ENCODE peak calls at places on chromosomes 2 and 18, in six cellular contexts. C, N, O, B, V and H are unnamed samples. For H3K9me3, the result is how much of the 10 kb centered on the place peaks cover.

GRCh38 chr2:202249521-202249850 is 11.1 kb upstream of the SUMO1 start:
- DNase-seq in C (no peak), N (no peak), O (no peak), B (peak), V (peak), H (no peak)

GRCh38 chr18:76619342-76620315 is 124.6 kb upstream of the ZNF516 start:
- DNase-seq in C (peak), N (no peak), O (no peak), B (no peak), V (peak), H (no peak)

GRCh38 chr18:63878982-63879381 is 8.5 kb upstream of the SERPINB2 start:
- DNase-seq in C (no peak), N (no peak), O (no peak), B (no peak), V (no peak), H (no peak)

GRCh38 chr2:3789246-3789645 is 85.9 kb downstream of the DCDC2C start:
- DNase-seq in C (no peak), N (no peak), O (no peak), B (no peak), V (no peak), H (no peak)

GRCh38 chr2:70371753-70372152 is 69.9 kb upstream of the FAM136A start:
- DNase-seq in C (no peak), N (no peak), O (no peak), B (peak), V (peak), H (no peak)

GRCh38 chr2:236121546-236121945 is 46.6 kb downstream of the GBX2 start:
- DNase-seq in C (no peak), N (no peak), O (peak), B (no peak), V (no peak), H (no peak)

GRCh38 chr18:23612434-23613090 is 26.3 kb upstream of the NPC1 start:
- DNase-seq in C (no peak), N (no peak), O (no peak), B (no peak), V (no peak), H (no peak)

GRCh38 chr2:68943581-68944568 is 8.8 kb downstream of the GKN2 start:
- DNase-seq in C (peak), N (peak), O (peak), B (peak), V (peak), H (peak)

GRCh38 chr18:6054443-6054842 is 159.1 kb upstream of the TMEM200C start:
- DNase-seq in C (no peak), N (no peak), O (no peak), B (no peak), V (no peak), H (no peak)

GRCh38 chr2:178455947-178456346 is 4.8 kb downstream of the PJVK start:
- DNase-seq in C (no peak), N (no peak), O (no peak), B (no peak), V (peak), H (no peak)

GRCh38 chr18:9839806-9840205 is 46.0 kb upstream of the TXNDC2 start:
- DNase-seq in C (peak), N (no peak), O (no peak), B (no peak), V (no peak), H (no peak)

GRCh38 chr2:72037322-72037721 is 110.3 kb downstream of the CYP26B1 start:
- DNase-seq in C (no peak), N (no peak), O (no peak), B (no peak), V (peak), H (no peak)

GRCh38 chr2:204664708-204665121 is 119.4 kb downstream of the PARD3B start:
- DNase-seq in C (no peak), N (no peak), O (peak), B (peak), V (peak), H (no peak)

GRCh38 chr18:45686892-45687611 is 36.9 kb upstream of the SLC14A1 start:
- DNase-seq in C (no peak), N (peak), O (no peak), B (no peak), V (no peak), H (no peak)

GRCh38 chr18:377088-377487 is 109.2 kb upstream of the THOC1 start:
- DNase-seq in C (no peak), N (no peak), O (no peak), B (no peak), V (no peak), H (no peak)

GRCh38 chr2:182672471-182673165 is 43.4 kb upstream of the DNAJC10 start:
- DNase-seq in C (no peak), N (no peak), O (no peak), B (peak), V (peak), H (no peak)

GRCh38 chr2:235255716-235256115 is 238.1 kb upstream of the AGAP1 start:
- DNase-seq in C (no peak), N (no peak), O (no peak), B (no peak), V (no peak), H (no peak)

GRCh38 chr2:231094671-231095346 is 30.0 kb downstream of the HTR2B start:
- DNase-seq in C (no peak), N (no peak), O (no peak), B (no peak), V (no peak), H (no peak)

GRCh38 chr2:200761168-200761715 is 50.5 kb upstream of the BZW1 start:
- DNase-seq in C (no peak), N (no peak), O (no peak), B (peak), V (peak), H (no peak)

GRCh38 chr18:69469444-69469919 is 68.8 kb downstream of the DOK6 start:
- DNase-seq in C (peak), N (peak), O (no peak), B (no peak), V (no peak), H (no peak)

GRCh38 chr2:143121079-143121478 is 8.1 kb upstream of the ARHGAP15 start:
- DNase-seq in C (no peak), N (peak), O (no peak), B (no peak), V (no peak), H (peak)

GRCh38 chr2:111995148-111995547 is 59.9 kb upstream of the TMEM87B start:
- DNase-seq in C (no peak), N (no peak), O (peak), B (no peak), V (no peak), H (no peak)

GRCh38 chr2:197179744-197180498 is 130.7 kb downstream of the ANKRD44 start:
- DNase-seq in C (no peak), N (no peak), O (no peak), B (peak), V (peak), H (no peak)

GRCh38 chr2:70710276-70710675 is 57.7 kb downstream of the ADD2 start:
- DNase-seq in C (no peak), N (no peak), O (no peak), B (no peak), V (peak), H (no peak)

GRCh38 chr2:134365356-134365755 is 111.5 kb downstream of the MGAT5 start:
- DNase-seq in C (peak), N (peak), O (no peak), B (no peak), V (no peak), H (peak)

GRCh38 chr2:231398585-231398984 is 3.1 kb downstream of the B3GNT7 start:
- DNase-seq in C (no peak), N (no peak), O (no peak), B (no peak), V (no peak), H (no peak)

GRCh38 chr2:41194235-41194634 is 742.3 kb upstream of the SLC8A1 start:
- DNase-seq in C (no peak), N (no peak), O (peak), B (peak), V (peak), H (no peak)

GRCh38 chr2:196607073-196607472 is 32.4 kb upstream of the CCDC150 start:
- DNase-seq in C (no peak), N (no peak), O (no peak), B (peak), V (no peak), H (no peak)

GRCh38 chr2:120820885-120821279 is 85.2 kb downstream of the GLI2 start:
- DNase-seq in C (no peak), N (no peak), O (no peak), B (no peak), V (peak), H (no peak)

GRCh38 chr2:29201979-29202378 is 86.8 kb downstream of the CLIP4 start:
- DNase-seq in C (peak), N (no peak), O (no peak), B (no peak), V (no peak), H (no peak)

GRCh38 chr2:67997528-67998267 is 65.1 kb downstream of the C1D start:
- DNase-seq in C (no peak), N (no peak), O (no peak), B (peak), V (peak), H (no peak)

GRCh38 chr2:95333888-95334338 is 36.8 kb downstream of the KCNIP3 start:
- DNase-seq in C (no peak), N (peak), O (no peak), B (no peak), V (peak), H (no peak)

GRCh38 chr2:232415736-232416520 is 9.3 kb downstream of the ALPG start:
- DNase-seq in C (no peak), N (peak), O (no peak), B (no peak), V (no peak), H (no peak)

GRCh38 chr18:52903858-52904257 is 563.9 kb downstream of the DCC start:
- DNase-seq in C (peak), N (peak), O (peak), B (no peak), V (no peak), H (peak)

GRCh38 chr2:127586746-127587295 is 51.3 kb downstream of the MYO7B start:
- DNase-seq in C (no peak), N (no peak), O (no peak), B (no peak), V (no peak), H (no peak)

GRCh38 chr2:217919781-217920351 is 82.9 kb downstream of the TNS1 start:
- DNase-seq in C (no peak), N (no peak), O (no peak), B (peak), V (peak), H (no peak)

GRCh38 chr2:43218550-43219382 is 7.6 kb downstream of the ZFP36L2 start:
- DNase-seq in C (no peak), N (peak), O (peak), B (peak), V (no peak), H (peak)

DNA sequence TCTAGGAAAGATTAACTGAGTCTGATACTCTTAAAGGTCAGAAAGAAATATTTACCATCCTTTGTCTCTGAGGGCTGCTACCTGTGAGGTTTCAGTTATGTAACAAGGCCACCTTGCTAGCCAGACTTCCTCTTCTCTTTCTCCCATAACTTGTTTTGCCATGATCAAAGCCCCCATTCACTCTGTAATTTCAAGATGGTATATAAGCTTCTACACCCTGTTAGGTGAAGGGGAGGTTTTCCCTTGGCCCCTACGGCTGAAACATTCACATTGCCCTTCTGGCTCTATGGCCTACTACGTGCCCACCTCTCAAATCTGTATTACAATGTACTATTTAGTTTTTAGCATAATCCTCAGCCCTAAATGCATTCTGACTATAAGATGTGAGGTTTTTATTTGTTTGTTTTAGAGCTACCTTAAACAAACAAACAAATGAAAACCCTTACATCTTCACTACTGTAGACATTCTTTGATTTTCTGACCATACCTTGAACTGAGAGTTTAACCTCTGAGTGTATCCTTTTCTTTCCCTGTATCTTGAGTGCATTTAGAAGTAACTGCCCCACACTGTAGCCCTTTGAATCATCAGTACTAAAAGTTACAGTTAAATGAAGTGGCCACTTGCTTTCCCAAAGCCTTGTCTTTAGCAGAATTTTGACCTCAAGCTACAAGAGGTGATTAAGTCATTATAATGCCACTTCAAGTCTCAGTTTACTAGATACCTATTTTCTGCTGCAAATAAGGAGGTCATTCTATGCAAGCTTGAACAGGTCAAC is 332.2 kb downstream of the SOCS6 start:
- DNase-seq in C (no peak), N (no peak), O (no peak), B (no peak), V (no peak), H (no peak)
- H3K9me3 ChIP-seq in C (under half), N (under half), O (under half), B (under half), V (under half), H (under half)

DNA sequence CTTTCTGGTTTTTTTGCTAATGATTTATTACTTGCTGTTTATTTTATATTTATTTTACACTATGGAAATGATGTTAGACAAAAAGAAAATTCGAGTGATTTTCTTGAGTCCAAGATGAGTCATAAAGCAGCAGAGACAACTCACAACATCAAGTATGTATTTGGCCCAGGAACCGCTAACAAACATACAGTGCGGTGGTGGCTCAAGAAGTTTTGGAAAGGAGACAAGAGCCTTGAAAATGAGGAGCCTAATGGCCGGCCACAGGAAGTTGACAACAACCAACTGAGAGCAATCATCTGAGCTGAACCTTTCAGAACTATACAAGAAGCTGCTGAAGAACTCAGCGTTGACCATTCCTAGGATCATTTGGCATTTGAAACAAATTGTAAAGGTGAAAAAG is 594.1 kb downstream of the SATB2 start:
- DNase-seq in C (no peak), N (no peak), O (no peak), B (no peak), V (peak), H (no peak)
- H2AFZ ChIP-seq in C (no peak), N (no peak), O (no peak), B (no peak), V (no peak), H (peak)

DNA sequence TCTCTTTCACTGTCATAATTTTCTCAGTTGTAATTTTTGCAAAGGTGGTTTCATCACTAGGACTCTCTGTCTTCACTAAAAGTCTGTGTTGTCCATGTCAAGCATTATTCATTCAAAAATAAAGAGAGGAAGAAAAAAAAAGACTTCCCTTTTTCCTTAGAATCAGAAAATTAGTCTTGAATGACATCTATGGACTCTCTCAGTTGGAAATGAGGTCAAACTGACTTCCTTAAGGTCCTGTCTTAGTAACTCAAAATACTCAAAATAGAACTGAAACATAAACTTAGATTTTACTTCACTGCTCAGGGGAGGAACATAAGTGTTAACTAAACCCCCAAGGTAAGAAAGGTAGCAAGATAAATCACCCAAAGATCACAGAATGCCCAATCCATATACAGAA is 2.2 kb upstream of the ZNF407 start:
- DNase-seq in C (no peak), N (no peak), O (no peak), B (no peak), V (no peak), H (no peak)
- H3K4me3 ChIP-seq in C (peak), N (peak), O (peak), B (no peak), V (no peak), H (peak)

GRCh38 chr2:190535586-190535985 is 1.1 kb upstream of the NEMP2 start:
- DNase-seq in C (no peak), N (no peak), O (no peak), B (no peak), V (no peak), H (peak)

GRCh38 chr2:190540048-190540447 is 5.5 kb upstream of the NEMP2 start:
- DNase-seq in C (no peak), N (no peak), O (no peak), B (no peak), V (no peak), H (peak)

GRCh38 chr2:190535119-190535439 is 557 bp upstream of the NEMP2 start:
- DNase-seq in C (no peak), N (no peak), O (no peak), B (peak), V (no peak), H (no peak)

GRCh38 chr2:190537765-190538164 is 3.2 kb upstream of the NEMP2 start:
- DNase-seq in C (no peak), N (no peak), O (peak), B (no peak), V (peak), H (no peak)

GRCh38 chr2:190538201-190538600 is 3.7 kb upstream of the NEMP2 start:
- DNase-seq in C (no peak), N (no peak), O (no peak), B (no peak), V (no peak), H (no peak)
- H3K9me3 ChIP-seq in C (under half), N (under half), O (under half), B (under half), V (under half), H (half or more)

DNA sequence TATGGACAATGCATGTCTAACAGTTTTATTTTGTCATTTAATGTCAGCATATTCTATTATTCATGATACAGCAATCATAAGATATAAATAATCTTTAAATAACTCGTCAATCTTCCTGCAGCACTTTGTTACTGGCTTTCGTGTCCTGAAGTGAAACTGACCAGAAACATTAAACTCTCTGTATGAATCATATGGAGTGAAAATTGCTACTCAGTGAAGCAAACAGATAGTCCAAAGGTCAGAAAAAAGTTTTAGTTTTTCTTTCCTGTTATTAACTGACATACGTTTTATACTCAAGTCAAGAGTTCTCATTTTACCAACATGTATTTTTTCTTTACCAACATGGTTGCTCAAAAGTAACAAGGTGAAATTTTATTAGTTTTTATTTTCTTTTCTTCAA is 106.8 kb upstream of the GALNT5 start:
- DNase-seq in C (no peak), N (no peak), O (peak), B (no peak), V (peak), H (no peak)
- H2AFZ ChIP-seq in C (no peak), N (no peak), O (no peak), B (no peak), V (no peak), H (no peak)

GRCh38 chr2:86807462-86808275 is 17.0 kb upstream of the CD8A start:
- DNase-seq in C (peak), N (peak), O (peak), B (peak), V (no peak), H (no peak)

GRCh38 chr2:86808315-86809161 is 17.8 kb upstream of the CD8A start:
- DNase-seq in C (peak), N (peak), O (peak), B (peak), V (peak), H (peak)

GRCh38 chr2:86807121-86807461 is 16.4 kb upstream of the CD8A start:
- DNase-seq in C (no peak), N (no peak), O (no peak), B (no peak), V (no peak), H (no peak)

GRCh38 chr2:86806059-86806857 is 15.5 kb upstream of the CD8A start:
- DNase-seq in C (no peak), N (no peak), O (no peak), B (no peak), V (no peak), H (no peak)

DNA sequence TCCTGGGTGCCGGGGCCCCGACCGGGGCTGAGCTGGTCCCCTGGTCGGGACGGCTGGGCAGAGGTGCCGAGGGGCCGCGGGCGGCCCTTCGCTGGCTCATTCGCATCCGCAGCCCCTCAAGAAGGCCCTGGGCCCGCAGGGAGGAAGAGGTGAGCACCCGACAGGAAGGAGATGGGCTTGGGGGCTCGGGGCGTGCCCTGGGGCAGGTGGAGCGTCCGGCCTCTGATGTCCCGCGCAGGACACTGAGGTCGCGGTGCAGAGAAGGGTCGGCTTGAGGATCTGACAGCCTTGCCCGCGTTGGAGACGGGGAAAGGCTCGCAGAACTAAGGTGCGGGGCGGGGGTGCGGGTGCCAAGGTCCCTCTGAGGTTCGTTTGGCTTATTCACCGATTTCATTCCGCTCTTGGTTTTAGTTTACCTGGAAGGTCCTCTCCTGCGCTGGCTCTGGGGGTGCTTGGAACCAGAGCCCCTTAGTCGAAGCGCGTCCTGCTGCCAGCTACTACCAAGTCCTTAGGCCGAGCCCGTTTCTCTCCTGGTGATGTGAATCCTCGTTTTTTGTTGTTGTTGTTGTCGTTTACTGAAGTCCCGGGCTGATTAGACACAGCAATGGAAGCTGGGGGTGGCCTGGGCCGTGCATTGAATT is 18.9 kb upstream of the CD8A start:
- DNase-seq in C (no peak), N (no peak), O (no peak), B (no peak), V (no peak), H (no peak)
- H3K4me3 ChIP-seq in C (no peak), N (no peak), O (no peak), B (no peak), V (no peak), H (no peak)

GRCh38 chr2:1736045-1736444 is 8.3 kb downstream of the PXDN start:
- DNase-seq in C (no peak), N (no peak), O (no peak), B (no peak), V (peak), H (no peak)
- H3K9me3 ChIP-seq in C (under half), N (under half), O (under half), B (under half), V (under half), H (under half)

GRCh38 chr2:185644828-185645227 is 93.8 kb upstream of the FSIP2 start:
- DNase-seq in C (no peak), N (no peak), O (no peak), B (no peak), V (peak), H (no peak)
- H2AFZ ChIP-seq in C (no peak), N (no peak), O (no peak), B (no peak), V (no peak), H (no peak)

GRCh38 chr2:64311948-64312621 is 141.9 kb upstream of the LGALSL start:
- DNase-seq in C (peak), N (peak), O (peak), B (peak), V (peak), H (peak)
- H3K4me3 ChIP-seq in C (no peak), N (no peak), O (no peak), B (no peak), V (peak), H (no peak)